ENCODE peak calls at places on chromosomes 4 and X, in six cellular contexts. Y is CD8-positive, alpha-beta T cell; T is fibroblast of lung; W is CD4-positive, alpha-beta memory T cell; I is ovary; X is tibial artery. P is an unnamed sample.

GRCh38 chrX:132774312-132774711 is 184.1 kb downstream of the HS6ST2 start:
- DNase-seq in Y (no peak), T (no peak), W (no peak), I (no peak), X (no peak), P (no peak)

GRCh38 chr4:52111995-52112394 is 60.9 kb downstream of the SPATA18 start:
- DNase-seq in Y (no peak), T (no peak), W (no peak), I (no peak), X (no peak), P (no peak)

GRCh38 chrX:56783450-56783831 is 54.4 kb downstream of the NBDY start:
- DNase-seq in Y (no peak), T (no peak), W (peak; percentile 78), I (peak; percentile 83), X (no peak), P (peak; percentile 78)

GRCh38 chr4:38753021-38753806 is 29.6 kb downstream of the TLR10 start:
- DNase-seq in Y (no peak), T (peak; percentile 99), W (no peak), I (peak; percentile 91), X (peak; percentile 94), P (no peak)

GRCh38 chr4:96295143-96295763 is 455.4 kb downstream of the PDHA2 start:
- DNase-seq in Y (no peak), T (no peak), W (no peak), I (no peak), X (no peak), P (no peak)

GRCh38 chr4:83772680-83773079 is 236.8 kb downstream of the GPAT3 start:
- DNase-seq in Y (no peak), T (no peak), W (no peak), I (no peak), X (no peak), P (no peak)

GRCh38 chr4:111937368-111937767 is 207.9 kb upstream of the FAM241A start:
- DNase-seq in Y (no peak), T (peak; percentile 28), W (no peak), I (no peak), X (no peak), P (no peak)

GRCh38 chrX:51894697-51895336 is 1.4 kb downstream of the MAGED1 start:
- DNase-seq in Y (no peak), T (peak; percentile 36), W (no peak), I (peak; percentile 20), X (peak; percentile 66), P (no peak)

GRCh38 chrX:72540318-72540717 is 32.3 kb downstream of the HDAC8 start:
- DNase-seq in Y (no peak), T (peak; percentile 57), W (no peak), I (no peak), X (no peak), P (no peak)

GRCh38 chr4:156391297-156391653 is 437.6 kb upstream of the CTSO start:
- DNase-seq in Y (no peak), T (no peak), W (no peak), I (no peak), X (no peak), P (no peak)

GRCh38 chrX:8319359-8319758 is 145.3 kb upstream of the VCX3B start:
- DNase-seq in Y (no peak), T (no peak), W (no peak), I (no peak), X (no peak), P (no peak)

GRCh38 chrX:49876750-49877149 is 2.5 kb upstream of the USP27X start:
- DNase-seq in Y (no peak), T (peak; percentile 22), W (peak; percentile 19), I (no peak), X (no peak), P (no peak)

GRCh38 chr4:48129307-48130014 is 4.6 kb downstream of the TXK start:
- DNase-seq in Y (no peak), T (no peak), W (no peak), I (peak; percentile 7), X (no peak), P (no peak)

GRCh38 chr4:144645102-144645469 is 870 bp upstream of the HHIP start:
- DNase-seq in Y (no peak), T (no peak), W (no peak), I (peak; percentile 12), X (peak; percentile 65), P (no peak)

DNA sequence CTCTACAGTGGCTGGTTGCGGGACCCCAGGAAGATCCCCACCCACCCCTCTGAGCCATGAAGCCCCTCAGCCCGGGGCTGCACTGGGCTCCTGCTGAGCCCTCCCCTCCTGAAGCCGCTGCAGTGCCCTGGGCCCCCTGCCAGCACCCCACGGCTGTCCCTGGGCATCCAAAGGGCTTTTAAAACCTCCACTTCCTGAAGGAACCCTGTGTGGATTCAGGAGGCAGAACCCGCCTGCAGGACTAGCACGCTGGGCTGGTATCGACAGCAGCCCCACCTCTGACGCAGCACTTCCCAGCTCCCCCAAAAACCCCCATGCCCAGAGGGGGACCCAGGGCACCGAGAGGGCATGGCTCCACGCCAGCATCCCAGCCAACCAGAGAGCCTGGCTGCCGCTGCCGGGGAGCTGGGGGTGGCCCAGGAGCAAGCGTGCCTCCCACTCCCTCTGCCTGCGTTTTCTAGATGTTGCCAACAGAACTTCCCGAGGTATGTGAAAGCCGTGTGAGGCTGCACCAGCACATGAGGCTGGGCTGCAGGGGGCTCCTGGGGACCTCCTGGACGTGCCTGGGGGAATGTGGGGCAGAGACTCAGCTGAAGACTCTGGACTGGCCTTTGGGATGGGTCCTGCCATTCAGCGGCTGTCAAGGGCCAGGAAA is 6.3 kb downstream of the MXD4 start:
- DNase-seq in Y (no peak), T (no peak), W (no peak), I (peak; percentile 54), X (peak; percentile 79), P (no peak)
- H3K4me1 ChIP-seq in Y (peaks cover 9% of the 10 kb centered on the region), T (peaks cover 11% of the 10 kb centered on the region), W (peaks cover 31% of the 10 kb centered on the region), I (peaks cover 21% of the 10 kb centered on the region), X (peaks cover 3% of the 10 kb centered on the region), P (peaks cover 13% of the 10 kb centered on the region)

GRCh38 chrX:43706786-43707185 is 50.7 kb downstream of the MAOA start:
- DNase-seq in Y (no peak), T (peak; percentile 71), W (no peak), I (no peak), X (no peak), P (no peak)
- H3K27ac ChIP-seq in Y (no peak overlapping the region), T (no peak overlapping the region), W (no peak overlapping the region), I (no peak overlapping the region), X (peak overlapping the region; percentile 72), P (no peak overlapping the region)

GRCh38 chr4:1360423-1361283 is 13.6 kb downstream of the UVSSA start:
- DNase-seq in Y (no peak), T (peak; percentile 49), W (no peak), I (peak; percentile 84), X (no peak), P (no peak)
- H3K36me3 ChIP-seq in Y (peaks cover 4% of the 10 kb centered on the region), T (peaks cover 16% of the 10 kb centered on the region), W (no peaks in the 10 kb centered on the region), I (no peaks in the 10 kb centered on the region), X (peaks cover 56% of the 10 kb centered on the region), P (no peaks in the 10 kb centered on the region)

DNA sequence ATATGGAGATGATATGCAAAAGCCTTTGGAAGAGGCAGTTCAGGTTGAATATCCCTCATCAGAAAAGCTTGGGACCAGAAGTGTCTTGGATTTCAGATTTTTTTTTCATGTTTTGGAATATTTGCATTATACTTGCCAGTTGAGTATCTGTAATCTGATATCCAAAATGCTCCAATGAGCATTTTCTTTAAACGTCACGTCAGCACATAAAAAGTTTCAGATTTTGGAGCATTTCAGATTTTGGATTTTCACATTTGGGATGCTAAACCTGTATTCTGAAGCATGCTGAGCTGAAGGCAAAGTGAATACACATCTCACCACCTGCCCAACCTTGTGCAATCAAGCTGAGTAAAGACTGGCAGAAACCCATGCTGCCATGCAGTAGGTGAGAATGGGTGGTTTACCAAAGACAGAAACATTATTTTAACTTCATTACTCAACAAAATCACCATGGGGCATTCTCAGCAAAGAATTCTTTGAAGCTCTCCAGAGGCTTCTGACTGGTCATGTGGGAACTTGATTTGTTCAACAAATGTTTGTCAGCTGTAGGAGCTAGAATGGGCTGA is 159.2 kb downstream of the SH3KBP1 start:
- DNase-seq in Y (no peak), T (no peak), W (no peak), I (no peak), X (no peak), P (no peak)
- H3K4me1 ChIP-seq in Y (peaks cover 40% of the 10 kb centered on the region), T (no peaks in the 10 kb centered on the region), W (peaks cover 68% of the 10 kb centered on the region), I (no peaks in the 10 kb centered on the region), X (no peaks in the 10 kb centered on the region), P (peaks cover 45% of the 10 kb centered on the region)

GRCh38 chr4:113452868-113453620 is 308.5 kb downstream of the CAMK2D start:
- DNase-seq in Y (no peak), T (peak; percentile 56), W (no peak), I (no peak), X (no peak), P (no peak)
- H3K27ac ChIP-seq in Y (no peak overlapping the region), T (no peak overlapping the region), W (no peak overlapping the region), I (no peak overlapping the region), X (peak overlapping the region; percentile 8), P (no peak overlapping the region)